ENCODE peak calls at places on chromosome 22, in six cellular contexts. B, O, L, V, F and E are unnamed samples.

GRCh38 chr22:46245515-46245914 is 4.6 kb downstream of the CDPF1 start:
- DNase-seq in B (no peak), O (no peak), L (no peak), V (no peak), F (no peak), E (no peak)

GRCh38 chr22:49783036-49783746 is 44.5 kb downstream of the BRD1 start:
- DNase-seq in B (no peak), O (no peak), L (no peak), V (no peak), F (no peak), E (no peak)

GRCh38 chr22:26416670-26417270 is 12.3 kb upstream of the ASPHD2 start:
- DNase-seq in B (no peak), O (peak), L (peak), V (peak), F (peak), E (peak)

GRCh38 chr22:36252754-36253522 is at the start of gene APOL1:
- DNase-seq in B (peak), O (peak), L (peak), V (no peak), F (peak), E (peak)

GRCh38 chr22:38315801-38316339 is 1.4 kb downstream of the CSNK1E start:
- DNase-seq in B (no peak), O (peak), L (peak), V (no peak), F (no peak), E (no peak)

GRCh38 chr22:44755000-44755399 is 2.6 kb downstream of the ARHGAP8 start:
- DNase-seq in B (no peak), O (no peak), L (no peak), V (no peak), F (no peak), E (no peak)

GRCh38 chr22:37544955-37545702 is 15.2 kb upstream of the CDC42EP1 start:
- DNase-seq in B (peak), O (peak), L (peak), V (no peak), F (peak), E (peak)

GRCh38 chr22:19942071-19942885 is 660 bp upstream of the TXNRD2 start:
- DNase-seq in B (no peak), O (peak), L (peak), V (peak), F (peak), E (peak)

GRCh38 chr22:32850591-32851517 is 49.3 kb downstream of the TIMP3 start:
- DNase-seq in B (no peak), O (no peak), L (no peak), V (peak), F (no peak), E (no peak)

GRCh38 chr22:49282596-49282995 is 545.1 kb downstream of the BRD1 start:
- DNase-seq in B (no peak), O (no peak), L (no peak), V (no peak), F (no peak), E (no peak)

GRCh38 chr22:17749605-17750395 is 24.5 kb downstream of the BID start:
- DNase-seq in B (no peak), O (no peak), L (no peak), V (no peak), F (no peak), E (no peak)

GRCh38 chr22:39177791-39178190 is 25.3 kb upstream of the CBX7 start:
- DNase-seq in B (no peak), O (no peak), L (peak), V (no peak), F (no peak), E (no peak)

GRCh38 chr22:50175921-50176849 is 5.7 kb downstream of the PANX2 start:
- DNase-seq in B (no peak), O (no peak), L (no peak), V (no peak), F (no peak), E (no peak)

GRCh38 chr22:22386602-22387385 is 121.7 kb downstream of the ZNF280B start:
- DNase-seq in B (no peak), O (no peak), L (no peak), V (no peak), F (no peak), E (no peak)

GRCh38 chr22:25363474-25363873 is 144.0 kb downstream of the CRYBB2 start:
- DNase-seq in B (no peak), O (no peak), L (no peak), V (no peak), F (no peak), E (no peak)

GRCh38 chr22:49966041-49966715 is 5.6 kb downstream of the PIM3 start:
- DNase-seq in B (no peak), O (no peak), L (no peak), V (no peak), F (no peak), E (no peak)

GRCh38 chr22:19108807-19109197 is 13.4 kb downstream of the DGCR2 start:
- DNase-seq in B (no peak), O (no peak), L (no peak), V (no peak), F (no peak), E (no peak)

GRCh38 chr22:35821654-35822053 is 104.0 kb downstream of the APOL5 start:
- DNase-seq in B (no peak), O (no peak), L (no peak), V (no peak), F (no peak), E (no peak)